ENCODE peak calls at places on chromosomes 13 and 19, in nine cellular contexts. One of them, this sample, is unnamed.

GRCh38 chr13:59459972-59460371 is 703.8 kb downstream of the DIAPH3 start:
- DNase-seq in heart right ventricle: no peak
- DNase-seq in SK-N-SH: no peak
- DNase-seq in esophagus squamous epithelium: no peak
- DNase-seq in transverse colon: no peak
- DNase-seq in tibial artery: no peak
- DNase-seq in body of pancreas: no peak
- DNase-seq in psoas muscle: no peak
- DNase-seq in Peyer's patch: no peak
- DNase-seq in this sample: no peak

GRCh38 chr19:6213696-6214585 is 65.8 kb downstream of the MLLT1 start:
- DNase-seq in heart right ventricle: no peak
- DNase-seq in SK-N-SH: peak; percentile 22
- DNase-seq in esophagus squamous epithelium: no peak
- DNase-seq in transverse colon: no peak
- DNase-seq in tibial artery: no peak
- DNase-seq in body of pancreas: no peak
- DNase-seq in psoas muscle: peak; percentile 44
- DNase-seq in Peyer's patch: no peak
- DNase-seq in this sample: no peak

GRCh38 chr19:13839193-13839937 is 37.6 kb upstream of the NANOS3 start:
- DNase-seq in heart right ventricle: peak; percentile 90
- DNase-seq in SK-N-SH: peak; percentile 91
- DNase-seq in esophagus squamous epithelium: no peak
- DNase-seq in transverse colon: peak; percentile 88
- DNase-seq in tibial artery: peak; percentile 93
- DNase-seq in body of pancreas: peak; percentile 80
- DNase-seq in psoas muscle: peak; percentile 96
- DNase-seq in Peyer's patch: peak; percentile 81
- DNase-seq in this sample: peak; percentile 92

GRCh38 chr19:29293292-29293691 is 80.3 kb upstream of the UQCRFS1 start:
- DNase-seq in heart right ventricle: no peak
- DNase-seq in SK-N-SH: no peak
- DNase-seq in esophagus squamous epithelium: no peak
- DNase-seq in transverse colon: no peak
- DNase-seq in tibial artery: no peak
- DNase-seq in body of pancreas: no peak
- DNase-seq in psoas muscle: no peak
- DNase-seq in Peyer's patch: no peak
- DNase-seq in this sample: no peak

GRCh38 chr13:43666403-43666802 is 120.4 kb downstream of the ENOX1 start:
- DNase-seq in heart right ventricle: no peak
- DNase-seq in SK-N-SH: no peak
- DNase-seq in esophagus squamous epithelium: no peak
- DNase-seq in transverse colon: peak; percentile 12
- DNase-seq in tibial artery: no peak
- DNase-seq in body of pancreas: no peak
- DNase-seq in psoas muscle: no peak
- DNase-seq in Peyer's patch: no peak
- DNase-seq in this sample: no peak

GRCh38 chr19:51440846-51441409 is 17.3 kb downstream of the SIGLEC8 start:
- DNase-seq in heart right ventricle: no peak
- DNase-seq in SK-N-SH: no peak
- DNase-seq in esophagus squamous epithelium: no peak
- DNase-seq in transverse colon: no peak
- DNase-seq in tibial artery: no peak
- DNase-seq in body of pancreas: no peak
- DNase-seq in psoas muscle: no peak
- DNase-seq in Peyer's patch: no peak
- DNase-seq in this sample: no peak

GRCh38 chr13:104984296-104984818 is 1551.1 kb downstream of the EFNB2 start:
- DNase-seq in heart right ventricle: peak; percentile 24
- DNase-seq in SK-N-SH: peak; percentile 8
- DNase-seq in esophagus squamous epithelium: no peak
- DNase-seq in transverse colon: no peak
- DNase-seq in tibial artery: peak; percentile 51
- DNase-seq in body of pancreas: peak; percentile 15
- DNase-seq in psoas muscle: no peak
- DNase-seq in Peyer's patch: peak; percentile 17
- DNase-seq in this sample: no peak

GRCh38 chr19:47284324-47284899 is 9.7 kb downstream of the INAFM1 start:
- DNase-seq in heart right ventricle: no peak
- DNase-seq in SK-N-SH: peak; percentile 56
- DNase-seq in esophagus squamous epithelium: no peak
- DNase-seq in transverse colon: no peak
- DNase-seq in tibial artery: no peak
- DNase-seq in body of pancreas: peak; percentile 58
- DNase-seq in psoas muscle: no peak
- DNase-seq in Peyer's patch: peak; percentile 51
- DNase-seq in this sample: no peak

GRCh38 chr13:40600145-40600751 is 66.2 kb downstream of the FOXO1 start:
- DNase-seq in heart right ventricle: no peak
- DNase-seq in SK-N-SH: no peak
- DNase-seq in esophagus squamous epithelium: no peak
- DNase-seq in transverse colon: no peak
- DNase-seq in tibial artery: no peak
- DNase-seq in body of pancreas: no peak
- DNase-seq in psoas muscle: no peak
- DNase-seq in Peyer's patch: no peak
- DNase-seq in this sample: no peak

GRCh38 chr19:33609353-33609752 is 12.4 kb upstream of the CHST8 start:
- DNase-seq in heart right ventricle: no peak
- DNase-seq in SK-N-SH: no peak
- DNase-seq in esophagus squamous epithelium: no peak
- DNase-seq in transverse colon: no peak
- DNase-seq in tibial artery: no peak
- DNase-seq in body of pancreas: no peak
- DNase-seq in psoas muscle: no peak
- DNase-seq in Peyer's patch: no peak
- DNase-seq in this sample: no peak

GRCh38 chr13:33730147-33730546 is 87.8 kb upstream of the RFC3 start:
- DNase-seq in heart right ventricle: no peak
- DNase-seq in SK-N-SH: no peak
- DNase-seq in esophagus squamous epithelium: no peak
- DNase-seq in transverse colon: no peak
- DNase-seq in tibial artery: peak; percentile 25
- DNase-seq in body of pancreas: peak; percentile 33
- DNase-seq in psoas muscle: no peak
- DNase-seq in Peyer's patch: no peak
- DNase-seq in this sample: no peak

GRCh38 chr13:78852709-78853108 is 193.8 kb upstream of the OBI1 start:
- DNase-seq in heart right ventricle: no peak
- DNase-seq in SK-N-SH: no peak
- DNase-seq in esophagus squamous epithelium: no peak
- DNase-seq in transverse colon: no peak
- DNase-seq in tibial artery: no peak
- DNase-seq in body of pancreas: no peak
- DNase-seq in psoas muscle: no peak
- DNase-seq in Peyer's patch: no peak
- DNase-seq in this sample: no peak

GRCh38 chr19:12555456-12555930 is 4.2 kb upstream of the ZNF564 start:
- DNase-seq in heart right ventricle: no peak
- DNase-seq in SK-N-SH: peak; percentile 15
- DNase-seq in esophagus squamous epithelium: no peak
- DNase-seq in transverse colon: peak; percentile 9
- DNase-seq in tibial artery: no peak
- DNase-seq in body of pancreas: no peak
- DNase-seq in psoas muscle: no peak
- DNase-seq in Peyer's patch: no peak
- DNase-seq in this sample: no peak

DNA sequence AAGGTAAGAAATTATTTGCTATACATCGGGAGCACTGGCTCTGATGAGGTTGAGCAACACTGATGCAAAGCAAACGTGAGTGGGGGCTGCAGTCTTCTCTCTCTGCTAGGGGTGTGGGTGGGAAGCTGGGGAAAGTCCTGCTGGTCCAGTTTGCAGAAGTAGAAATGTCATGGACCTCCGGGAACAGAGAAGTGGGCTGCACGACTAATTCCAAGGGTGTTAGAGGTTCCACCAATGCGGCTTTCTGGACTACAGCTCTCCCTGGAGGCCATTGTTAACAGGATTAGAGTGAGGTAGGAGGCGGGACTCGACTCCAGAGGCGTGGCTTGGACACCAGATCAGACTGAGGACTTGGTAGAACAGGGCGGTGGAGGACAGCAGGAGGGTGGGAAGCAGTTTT is 5.7 kb upstream of the FBXO27 start:
- DNase-seq in heart right ventricle: no peak
- DNase-seq in SK-N-SH: peak; percentile 71
- DNase-seq in esophagus squamous epithelium: no peak
- DNase-seq in transverse colon: peak; percentile 9
- DNase-seq in tibial artery: no peak
- DNase-seq in body of pancreas: peak; percentile 73
- DNase-seq in psoas muscle: no peak
- DNase-seq in Peyer's patch: no peak
- DNase-seq in this sample: no peak
- TF ChIP-seq CTCF in heart right ventricle: no peak
- TF ChIP-seq CTCF in SK-N-SH: peak; percentile 39
- TF ChIP-seq CTCF in esophagus squamous epithelium: no peak
- TF ChIP-seq CTCF in transverse colon: no peak
- TF ChIP-seq CTCF in tibial artery: no peak
- TF ChIP-seq CTCF in body of pancreas: no peak
- TF ChIP-seq CTCF in psoas muscle: no peak
- TF ChIP-seq CTCF in Peyer's patch: peak; percentile 37
- TF ChIP-seq CTCF in this sample: no peak

DNA sequence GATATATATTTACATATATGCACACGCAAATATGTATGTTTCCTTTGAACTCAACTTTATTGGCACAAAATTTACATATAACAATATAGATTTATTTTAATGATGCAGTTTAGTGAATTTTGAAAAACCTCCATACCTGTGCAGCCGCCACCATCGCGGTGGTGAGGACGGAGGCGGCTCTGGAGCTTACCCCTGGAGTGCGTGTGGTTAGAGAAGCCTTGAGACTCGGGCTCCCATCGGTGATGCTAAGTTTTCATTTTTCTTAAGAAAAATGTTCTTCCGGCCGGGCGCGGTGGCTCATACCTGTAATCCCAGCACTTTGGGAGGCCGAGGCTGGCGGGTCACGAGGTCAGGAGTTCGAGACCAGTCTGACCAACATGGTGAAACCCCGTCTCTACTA is 31.8 kb downstream of the GJA3 start:
- DNase-seq in heart right ventricle: no peak
- DNase-seq in SK-N-SH: no peak
- DNase-seq in esophagus squamous epithelium: no peak
- DNase-seq in transverse colon: no peak
- DNase-seq in tibial artery: no peak
- DNase-seq in body of pancreas: no peak
- DNase-seq in psoas muscle: no peak
- DNase-seq in Peyer's patch: no peak
- DNase-seq in this sample: no peak
- H3K27ac ChIP-seq in heart right ventricle: no peak overlapping the region
- H3K27ac ChIP-seq in SK-N-SH: no peak overlapping the region
- H3K27ac ChIP-seq in esophagus squamous epithelium: no peak overlapping the region
- H3K27ac ChIP-seq in transverse colon: no peak overlapping the region
- H3K27ac ChIP-seq in tibial artery: no peak overlapping the region
- H3K27ac ChIP-seq in body of pancreas: no peak overlapping the region
- H3K27ac ChIP-seq in psoas muscle: no peak overlapping the region
- H3K27ac ChIP-seq in Peyer's patch: no peak overlapping the region
- H3K27ac ChIP-seq in this sample: no peak overlapping the region

DNA sequence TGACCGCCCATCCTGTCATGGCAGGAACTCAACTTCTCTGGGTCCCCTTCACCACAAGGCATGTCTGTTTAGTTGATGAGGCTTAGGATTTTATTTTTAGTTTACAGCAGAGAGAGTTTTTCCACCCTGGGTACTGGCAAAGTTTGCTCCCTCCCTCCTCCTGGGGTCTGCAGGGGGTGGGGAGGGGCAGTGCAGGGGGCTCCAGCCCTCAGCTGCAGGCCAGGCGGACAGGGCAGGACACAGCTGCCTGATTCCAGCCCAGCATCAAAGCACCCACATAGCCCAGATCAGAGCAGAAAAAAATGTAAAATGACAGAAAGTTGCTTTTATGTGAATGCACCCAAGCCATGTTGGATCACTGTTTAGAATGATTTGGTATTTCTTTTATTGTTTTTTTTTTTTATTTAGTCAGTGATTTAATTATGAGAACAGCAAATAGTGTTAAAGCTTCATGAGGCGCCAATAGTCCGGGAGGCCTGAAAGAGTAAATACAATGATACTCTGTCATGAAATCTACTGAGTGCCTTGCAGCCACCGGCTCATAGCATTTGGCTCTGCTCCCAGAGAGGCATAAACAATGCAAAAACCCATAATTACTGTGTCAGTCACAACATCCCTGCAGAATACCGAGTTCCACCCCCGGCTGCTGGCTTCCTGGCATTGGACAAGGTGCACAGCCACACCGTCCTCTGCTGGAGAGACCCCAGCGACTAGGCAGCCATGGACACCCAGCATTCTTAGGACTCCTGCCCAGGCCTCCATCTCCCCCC is 923.5 kb downstream of the UQCRFS1 start:
- DNase-seq in heart right ventricle: no peak
- DNase-seq in SK-N-SH: peak; percentile 18
- DNase-seq in esophagus squamous epithelium: no peak
- DNase-seq in transverse colon: peak; percentile 69
- DNase-seq in tibial artery: no peak
- DNase-seq in body of pancreas: peak; percentile 62
- DNase-seq in psoas muscle: no peak
- DNase-seq in Peyer's patch: no peak
- DNase-seq in this sample: no peak
- H3K4me1 ChIP-seq in heart right ventricle: no peaks in the 10 kb centered on the region
- H3K4me1 ChIP-seq in SK-N-SH: no peaks in the 10 kb centered on the region
- H3K4me1 ChIP-seq in esophagus squamous epithelium: no peaks in the 10 kb centered on the region
- H3K4me1 ChIP-seq in transverse colon: peaks cover 4% of the 10 kb centered on the region
- H3K4me1 ChIP-seq in tibial artery: no peaks in the 10 kb centered on the region
- H3K4me1 ChIP-seq in body of pancreas: peaks cover 22% of the 10 kb centered on the region
- H3K4me1 ChIP-seq in psoas muscle: no peaks in the 10 kb centered on the region
- H3K4me1 ChIP-seq in Peyer's patch: no peaks in the 10 kb centered on the region
- H3K4me1 ChIP-seq in this sample: peaks cover 11% of the 10 kb centered on the region

GRCh38 chr19:52603558-52604207 is 33.6 kb downstream of the ZNF701 start:
- DNase-seq in heart right ventricle: no peak
- DNase-seq in SK-N-SH: no peak
- DNase-seq in esophagus squamous epithelium: no peak
- DNase-seq in transverse colon: no peak
- DNase-seq in tibial artery: no peak
- DNase-seq in body of pancreas: no peak
- DNase-seq in psoas muscle: no peak
- DNase-seq in Peyer's patch: no peak
- DNase-seq in this sample: no peak

GRCh38 chr19:52600639-52601024 is 30.5 kb downstream of the ZNF701 start:
- DNase-seq in heart right ventricle: peak; percentile 36
- DNase-seq in SK-N-SH: no peak
- DNase-seq in esophagus squamous epithelium: no peak
- DNase-seq in transverse colon: peak; percentile 77
- DNase-seq in tibial artery: peak; percentile 28
- DNase-seq in body of pancreas: no peak
- DNase-seq in psoas muscle: peak; percentile 58
- DNase-seq in Peyer's patch: peak; percentile 23
- DNase-seq in this sample: no peak

GRCh38 chr19:52602931-52603330 is 32.8 kb downstream of the ZNF701 start:
- DNase-seq in heart right ventricle: no peak
- DNase-seq in SK-N-SH: no peak
- DNase-seq in esophagus squamous epithelium: no peak
- DNase-seq in transverse colon: no peak
- DNase-seq in tibial artery: no peak
- DNase-seq in body of pancreas: no peak
- DNase-seq in psoas muscle: no peak
- DNase-seq in Peyer's patch: no peak
- DNase-seq in this sample: no peak

GRCh38 chr19:52599241-52599640 is 29.2 kb downstream of the ZNF701 start:
- DNase-seq in heart right ventricle: no peak
- DNase-seq in SK-N-SH: no peak
- DNase-seq in esophagus squamous epithelium: no peak
- DNase-seq in transverse colon: no peak
- DNase-seq in tibial artery: no peak
- DNase-seq in body of pancreas: no peak
- DNase-seq in psoas muscle: no peak
- DNase-seq in Peyer's patch: no peak
- DNase-seq in this sample: no peak

GRCh38 chr19:52601025-52601973 is 31.2 kb downstream of the ZNF701 start:
- DNase-seq in heart right ventricle: peak; percentile 96
- DNase-seq in SK-N-SH: peak; percentile 95
- DNase-seq in esophagus squamous epithelium: peak; percentile 59
- DNase-seq in transverse colon: peak; percentile 98
- DNase-seq in tibial artery: peak; percentile 96
- DNase-seq in body of pancreas: peak; percentile 94
- DNase-seq in psoas muscle: peak; percentile 96
- DNase-seq in Peyer's patch: peak; percentile 94
- DNase-seq in this sample: peak; percentile 94
- TF ChIP-seq CTCF in heart right ventricle: peak; percentile 68
- TF ChIP-seq CTCF in SK-N-SH: peak; percentile 21
- TF ChIP-seq CTCF in esophagus squamous epithelium: no peak
- TF ChIP-seq CTCF in transverse colon: peak; percentile 37
- TF ChIP-seq CTCF in tibial artery: peak; percentile 26
- TF ChIP-seq CTCF in body of pancreas: no peak
- TF ChIP-seq CTCF in psoas muscle: peak; percentile 44
- TF ChIP-seq CTCF in Peyer's patch: peak; percentile 35
- TF ChIP-seq CTCF in this sample: no peak